ENCODE peak calls at places on chromosomes 7 and 10, in four cellular contexts. One of them, this sample, is unnamed.

GRCh38 chr10:25078659-25079429 is 62.4 kb downstream of the THNSL1 start:
- DNase-seq in IMR-90: no peak
- DNase-seq in H1: no peak
- DNase-seq in prostate gland: no peak
- DNase-seq in this sample: no peak

GRCh38 chr10:125868372-125868975 is 12.6 kb downstream of the DHX32 start:
- DNase-seq in prostate gland: no peak
- DNase-seq in H1: no peak
- DNase-seq in IMR-90: peak; percentile 65
- DNase-seq in this sample: no peak

GRCh38 chr7:130113887-130114286 is 43.6 kb downstream of the KLHDC10 start:
- DNase-seq in IMR-90: no peak
- DNase-seq in H1: no peak
- DNase-seq in prostate gland: no peak
- DNase-seq in this sample: no peak

GRCh38 chr7:130071701-130072622 is 1.6 kb downstream of the KLHDC10 start:
- DNase-seq in prostate gland: peak; percentile 50
- DNase-seq in H1: peak; percentile 17
- DNase-seq in IMR-90: peak; percentile 90
- DNase-seq in this sample: peak; percentile 74

GRCh38 chr10:37972396-37972795 is 4.1 kb downstream of the ZNF25 start:
- DNase-seq in IMR-90: no peak
- DNase-seq in H1: no peak
- DNase-seq in prostate gland: no peak
- DNase-seq in this sample: no peak

GRCh38 chr10:43077421-43078171 is 727 bp downstream of the RET start:
- DNase-seq in IMR-90: no peak
- DNase-seq in H1: no peak
- DNase-seq in prostate gland: no peak
- DNase-seq in this sample: no peak

GRCh38 chr7:123569352-123569999 is 11.9 kb upstream of the NDUFA5 start:
- DNase-seq in prostate gland: no peak
- DNase-seq in H1: no peak
- DNase-seq in IMR-90: no peak
- DNase-seq in this sample: no peak

GRCh38 chr7:98107313-98107691 is 640 bp downstream of the LMTK2 start:
- DNase-seq in H1: no peak
- DNase-seq in prostate gland: no peak
- DNase-seq in IMR-90: no peak
- DNase-seq in this sample: peak; percentile 38

GRCh38 chr7:4606776-4607175 is 75.3 kb upstream of the FOXK1 start:
- DNase-seq in prostate gland: no peak
- DNase-seq in H1: no peak
- DNase-seq in IMR-90: no peak
- DNase-seq in this sample: peak; percentile 3

GRCh38 chr10:28250782-28251181 is 52.1 kb downstream of the MPP7 start:
- DNase-seq in IMR-90: peak; percentile 51
- DNase-seq in prostate gland: no peak
- DNase-seq in H1: no peak
- DNase-seq in this sample: no peak

GRCh38 chr10:116849271-116850057 is at the start of gene ENO4:
- DNase-seq in H1: peak; percentile 75
- DNase-seq in prostate gland: peak; percentile 88
- DNase-seq in IMR-90: peak; percentile 73
- DNase-seq in this sample: peak; percentile 91

GRCh38 chr10:56586391-56586790 is 225.3 kb upstream of the ZWINT start:
- DNase-seq in prostate gland: no peak
- DNase-seq in IMR-90: no peak
- DNase-seq in H1: no peak
- DNase-seq in this sample: no peak

GRCh38 chr10:93999401-93999851 is 5.7 kb downstream of the PLCE1 start:
- DNase-seq in H1: no peak
- DNase-seq in IMR-90: peak; percentile 63
- DNase-seq in prostate gland: peak; percentile 41
- DNase-seq in this sample: peak; percentile 73

GRCh38 chr10:100186253-100186780 is 488 bp upstream of the ERLIN1 start:
- DNase-seq in prostate gland: peak; percentile 24
- DNase-seq in H1: no peak
- DNase-seq in IMR-90: peak; percentile 41
- DNase-seq in this sample: peak; percentile 65

GRCh38 chr10:6053816-6054581 is 8.2 kb downstream of the IL2RA start:
- DNase-seq in IMR-90: no peak
- DNase-seq in H1: no peak
- DNase-seq in prostate gland: no peak
- DNase-seq in this sample: no peak

GRCh38 chr7:112449353-112449752 is 907 bp upstream of the IFRD1 start:
- DNase-seq in prostate gland: no peak
- DNase-seq in IMR-90: peak; percentile 47
- DNase-seq in H1: no peak
- DNase-seq in this sample: no peak

GRCh38 chr7:265998-266850 is 23.7 kb upstream of the FOXL3 start:
- DNase-seq in H1: no peak
- DNase-seq in prostate gland: no peak
- DNase-seq in IMR-90: no peak
- DNase-seq in this sample: no peak

GRCh38 chr7:96312502-96312901 is 9.4 kb downstream of the SLC25A13 start:
- DNase-seq in H1: no peak
- DNase-seq in IMR-90: no peak
- DNase-seq in prostate gland: no peak
- DNase-seq in this sample: no peak

GRCh38 chr7:31735991-31736982 is 49.3 kb downstream of the PPP1R17 start:
- DNase-seq in prostate gland: peak; percentile 50
- DNase-seq in IMR-90: peak; percentile 51
- DNase-seq in H1: peak; percentile 34
- DNase-seq in this sample: peak; percentile 73

GRCh38 chr10:70381491-70382421 is 669 bp downstream of the LRRC20 start:
- DNase-seq in IMR-90: peak; percentile 13
- DNase-seq in H1: no peak
- DNase-seq in prostate gland: no peak
- DNase-seq in this sample: no peak

GRCh38 chr7:35817181-35817580 is 16.3 kb downstream of the SEPTIN7 start:
- DNase-seq in H1: no peak
- DNase-seq in prostate gland: no peak
- DNase-seq in IMR-90: no peak
- DNase-seq in this sample: no peak

GRCh38 chr7:86469680-86470295 is 173.9 kb upstream of the GRM3 start:
- DNase-seq in H1: peak; percentile 67
- DNase-seq in prostate gland: peak; percentile 6
- DNase-seq in IMR-90: peak; percentile 55
- DNase-seq in this sample: peak; percentile 89

GRCh38 chr7:51069411-51070083 is 247.1 kb downstream of the COBL start:
- DNase-seq in H1: no peak
- DNase-seq in prostate gland: peak; percentile 24
- DNase-seq in IMR-90: no peak
- DNase-seq in this sample: no peak

GRCh38 chr7:2225336-2225735 is 7.4 kb downstream of the MAD1L1 start:
- DNase-seq in prostate gland: no peak
- DNase-seq in H1: no peak
- DNase-seq in IMR-90: no peak
- DNase-seq in this sample: no peak

GRCh38 chr10:75038335-75038734 is 73.1 kb upstream of the SAMD8 start:
- DNase-seq in H1: no peak
- DNase-seq in prostate gland: no peak
- DNase-seq in IMR-90: peak; percentile 76
- DNase-seq in this sample: peak; percentile 63

GRCh38 chr7:100786323-100786722 is 41.0 kb downstream of the EPHB4 start:
- DNase-seq in IMR-90: no peak
- DNase-seq in prostate gland: no peak
- DNase-seq in H1: no peak
- DNase-seq in this sample: no peak

GRCh38 chr7:66443946-66444345 is 184.7 kb upstream of the KCTD7 start:
- DNase-seq in prostate gland: no peak
- DNase-seq in IMR-90: no peak
- DNase-seq in H1: no peak
- DNase-seq in this sample: no peak

DNA sequence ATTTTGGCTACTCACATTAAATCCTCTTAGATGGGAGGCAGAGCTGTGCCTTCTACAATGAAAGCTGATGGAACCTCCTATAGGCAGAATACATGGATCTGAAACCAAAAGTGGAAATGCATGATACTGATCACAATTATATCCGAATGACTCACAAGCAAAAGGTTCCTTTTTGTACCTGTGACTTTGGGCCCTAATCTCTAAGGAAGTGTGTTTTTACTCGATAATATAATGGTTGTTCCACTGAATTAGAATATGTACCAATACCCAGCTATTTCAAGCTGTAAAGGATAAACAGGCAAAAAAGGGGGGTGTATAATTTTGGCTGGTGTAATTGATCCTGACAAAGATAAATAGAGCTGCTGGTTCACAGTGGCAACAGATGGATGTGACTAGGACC is 17.6 kb upstream of the LAMB1 start:
- DNase-seq in H1: no peak
- DNase-seq in IMR-90: no peak
- DNase-seq in prostate gland: no peak
- DNase-seq in this sample: no peak
- TF ChIP-seq POLR2A in H1: no peak
- TF ChIP-seq POLR2A in IMR-90: no peak
- TF ChIP-seq POLR2A in prostate gland: no peak
- TF ChIP-seq POLR2A in this sample: no peak

DNA sequence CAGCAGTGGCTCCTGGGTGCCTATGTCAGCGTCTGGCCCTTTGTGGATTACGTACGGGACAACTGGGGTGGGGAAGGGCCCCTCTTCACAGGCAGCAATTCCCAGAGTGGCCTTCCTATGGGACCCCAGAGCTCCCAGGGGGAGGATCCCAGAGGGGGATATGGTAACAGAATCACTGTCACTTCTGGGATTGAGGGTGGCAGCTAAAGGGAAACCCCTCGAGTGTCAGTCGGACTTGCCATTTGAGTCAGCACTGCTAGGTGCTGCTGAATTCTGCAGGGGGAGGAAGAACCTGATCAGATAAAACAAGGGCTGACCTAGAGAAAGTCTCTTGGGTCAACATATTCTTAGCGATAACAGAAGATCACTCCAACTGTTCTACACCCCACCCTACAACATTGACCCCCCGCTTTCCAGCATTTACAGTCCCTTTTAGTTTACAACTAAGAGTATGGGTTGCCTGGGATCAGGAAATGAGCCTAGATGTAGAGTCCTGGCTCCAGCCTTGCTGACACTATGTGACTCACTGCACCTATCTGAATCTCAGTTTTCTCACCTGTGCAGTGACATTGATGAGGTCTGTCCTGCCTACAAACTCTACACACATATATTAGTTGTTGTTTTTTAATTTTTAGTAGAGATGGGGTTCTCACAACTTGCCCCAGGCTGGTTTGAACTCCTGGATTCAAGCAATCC is 12.3 kb upstream of the DDIT4 start:
- DNase-seq in prostate gland: no peak
- DNase-seq in IMR-90: no peak
- DNase-seq in H1: no peak
- DNase-seq in this sample: no peak
- H3K4me3 ChIP-seq in prostate gland: peak overlapping the region; percentile 33
- H3K4me3 ChIP-seq in IMR-90: peak overlapping the region; percentile 44
- H3K4me3 ChIP-seq in H1: peak overlapping the region; percentile 36
- H3K4me3 ChIP-seq in this sample: peak overlapping the region; percentile 70

GRCh38 chr7:106752345-106752744 is 91.4 kb upstream of the CCDC71L start:
- DNase-seq in IMR-90: no peak
- DNase-seq in prostate gland: no peak
- DNase-seq in H1: no peak
- DNase-seq in this sample: no peak

GRCh38 chr7:106755641-106756040 is 94.7 kb upstream of the CCDC71L start:
- DNase-seq in H1: no peak
- DNase-seq in IMR-90: no peak
- DNase-seq in prostate gland: no peak
- DNase-seq in this sample: no peak

GRCh38 chr7:106756884-106757283 is 95.9 kb upstream of the CCDC71L start:
- DNase-seq in prostate gland: no peak
- DNase-seq in H1: no peak
- DNase-seq in IMR-90: no peak
- DNase-seq in this sample: no peak

GRCh38 chr7:106756071-106756470 is 95.1 kb upstream of the CCDC71L start:
- DNase-seq in prostate gland: no peak
- DNase-seq in IMR-90: no peak
- DNase-seq in H1: no peak
- DNase-seq in this sample: no peak

GRCh38 chr7:106757846-106758245 is 96.9 kb upstream of the CCDC71L start:
- DNase-seq in IMR-90: peak; percentile 64
- DNase-seq in H1: no peak
- DNase-seq in prostate gland: no peak
- DNase-seq in this sample: peak; percentile 30
- H3K27ac ChIP-seq in IMR-90: no peak overlapping the region
- H3K27ac ChIP-seq in H1: no peak overlapping the region
- H3K27ac ChIP-seq in prostate gland: no peak overlapping the region
- H3K27ac ChIP-seq in this sample: no peak overlapping the region

GRCh38 chr10:97690138-97690537 is 3.1 kb upstream of the AVPI1 start:
- DNase-seq in IMR-90: no peak
- DNase-seq in H1: no peak
- DNase-seq in prostate gland: peak; percentile 81
- DNase-seq in this sample: no peak
- TF ChIP-seq POLR2A in IMR-90: no peak
- TF ChIP-seq POLR2A in H1: no peak
- TF ChIP-seq POLR2A in prostate gland: no peak
- TF ChIP-seq POLR2A in this sample: no peak

GRCh38 chr7:16989883-16990413 is 108.2 kb upstream of the AGR3 start:
- DNase-seq in IMR-90: peak; percentile 80
- DNase-seq in H1: no peak
- DNase-seq in prostate gland: peak; percentile 98
- DNase-seq in this sample: peak; percentile 88
- H3K4me3 ChIP-seq in IMR-90: peak overlapping the region; percentile 6
- H3K4me3 ChIP-seq in H1: no peak overlapping the region
- H3K4me3 ChIP-seq in prostate gland: no peak overlapping the region
- H3K4me3 ChIP-seq in this sample: no peak overlapping the region

GRCh38 chr7:47559306-47560220 is 22.3 kb downstream of the TNS3 start:
- DNase-seq in IMR-90: no peak
- DNase-seq in prostate gland: no peak
- DNase-seq in H1: no peak
- DNase-seq in this sample: no peak
- H3K27ac ChIP-seq in IMR-90: no peak overlapping the region
- H3K27ac ChIP-seq in prostate gland: no peak overlapping the region
- H3K27ac ChIP-seq in H1: no peak overlapping the region
- H3K27ac ChIP-seq in this sample: no peak overlapping the region

This sample was measured in testis.